ENCODE peak calls at places on chromosome 20, in four cellular contexts. C is OCI-LY7, F is pancreas, W is dorsolateral prefrontal cortex. T is an unnamed sample.

GRCh38 chr20:48159156-48159971 is 374.1 kb upstream of the SULF2 start:
- DNase-seq in C (no peak), F (no peak), W (no peak), T (no peak)

GRCh38 chr20:45432294-45432693 is 16.4 kb downstream of the PIGT start:
- DNase-seq in C (peak; percentile 95), F (no peak), W (no peak), T (no peak)

GRCh38 chr20:60008130-60008808 is 50.0 kb downstream of the CDH26 start:
- DNase-seq in C (no peak), F (no peak), W (no peak), T (no peak)

GRCh38 chr20:52035498-52035897 is 156.1 kb downstream of the ZFP64 start:
- DNase-seq in C (no peak), F (no peak), W (no peak), T (no peak)

GRCh38 chr20:62589720-62590119 is 52.6 kb upstream of the SLCO4A1 start:
- DNase-seq in C (no peak), F (no peak), W (no peak), T (no peak)

GRCh38 chr20:40584128-40584819 is 104.8 kb downstream of the MAFB start:
- DNase-seq in C (no peak), F (no peak), W (no peak), T (no peak)

GRCh38 chr20:26208296-26209091 is 511.8 kb upstream of the ZNF337 start:
- DNase-seq in C (no peak), F (peak; percentile 60), W (peak; percentile 30), T (no peak)

GRCh38 chr20:47535088-47535487 is 33.4 kb downstream of the NCOA3 start:
- DNase-seq in C (peak; percentile 60), F (no peak), W (no peak), T (no peak)

GRCh38 chr20:1130849-1131248 is 12.4 kb downstream of the PSMF1 start:
- DNase-seq in C (no peak), F (no peak), W (no peak), T (no peak)

GRCh38 chr20:54200487-54201267 is 7.2 kb upstream of the PFDN4 start:
- DNase-seq in C (no peak), F (no peak), W (no peak), T (no peak)

GRCh38 chr20:53706008-53706481 is 112.4 kb upstream of the ZNF217 start:
- DNase-seq in C (no peak), F (no peak), W (no peak), T (peak; percentile 26)

GRCh38 chr20:16178671-16179070 is 394.6 kb downstream of the KIF16B start:
- DNase-seq in C (no peak), F (no peak), W (no peak), T (no peak)

GRCh38 chr20:48733296-48733790 is 94.5 kb downstream of the PREX1 start:
- DNase-seq in C (peak; percentile 24), F (no peak), W (no peak), T (peak; percentile 34)

GRCh38 chr20:12311102-12311865 is 393.6 kb downstream of the BTBD3 start:
- DNase-seq in C (no peak), F (no peak), W (no peak), T (no peak)

GRCh38 chr20:43746344-43747137 is 19.7 kb upstream of the GTSF1L start:
- DNase-seq in C (no peak), F (no peak), W (no peak), T (no peak)

GRCh38 chr20:50681359-50682064 is 9.8 kb downstream of the RIPOR3 start:
- DNase-seq in C (no peak), F (no peak), W (no peak), T (no peak)

GRCh38 chr20:958936-959815 is 42.9 kb downstream of the RSPO4 start:
- DNase-seq in C (no peak), F (no peak), W (no peak), T (no peak)

GRCh38 chr20:52049001-52049731 is 142.4 kb downstream of the ZFP64 start:
- DNase-seq in C (no peak), F (no peak), W (no peak), T (peak; percentile 60)

GRCh38 chr20:24149175-24149574 is 160.6 kb upstream of the GGTLC1 start:
- DNase-seq in C (no peak), F (no peak), W (no peak), T (no peak)

GRCh38 chr20:35776513-35777101 is 4.8 kb downstream of the PHF20 start:
- DNase-seq in C (no peak), F (peak; percentile 60), W (no peak), T (peak; percentile 35)

GRCh38 chr20:20450461-20451027 is 82.6 kb downstream of the INSM1 start:
- DNase-seq in C (no peak), F (no peak), W (peak; percentile 74), T (peak; percentile 59)

GRCh38 chr20:7285918-7286556 is 518.6 kb downstream of the BMP2 start:
- DNase-seq in C (peak; percentile 66), F (peak; percentile 78), W (peak; percentile 70), T (peak; percentile 90)

GRCh38 chr20:59788196-59788735 is 145.2 kb downstream of the SYCP2 start:
- DNase-seq in C (no peak), F (no peak), W (no peak), T (no peak)

GRCh38 chr20:7094438-7094997 is 327.0 kb downstream of the BMP2 start:
- DNase-seq in C (peak; percentile 70), F (no peak), W (no peak), T (peak; percentile 22)

GRCh38 chr20:17875106-17875980 is 93.3 kb downstream of the SNX5 start:
- DNase-seq in C (no peak), F (peak; percentile 83), W (no peak), T (peak; percentile 82)

GRCh38 chr20:49608752-49609670 is 41.1 kb upstream of the PTGIS start:
- DNase-seq in C (peak; percentile 85), F (peak; percentile 85), W (peak; percentile 53), T (no peak)

GRCh38 chr20:56793916-56794315 is 164.8 kb downstream of the TFAP2C start:
- DNase-seq in C (no peak), F (no peak), W (no peak), T (no peak)

GRCh38 chr20:49762940-49763766 is 49.5 kb upstream of the B4GALT5 start:
- DNase-seq in C (no peak), F (no peak), W (no peak), T (no peak)

GRCh38 chr20:10666221-10667076 is 7.3 kb downstream of the JAG1 start:
- DNase-seq in C (no peak), F (no peak), W (no peak), T (no peak)

GRCh38 chr20:39310363-39311037 is 348.4 kb downstream of the DHX35 start:
- DNase-seq in C (no peak), F (no peak), W (no peak), T (no peak)

GRCh38 chr20:58697201-58697866 is 4.7 kb downstream of the NPEPL1 start:
- DNase-seq in C (no peak), F (peak; percentile 40), W (no peak), T (no peak)
- H3K4me3 ChIP-seq in C (no peak overlapping the region), F (no peak overlapping the region), W (no peak overlapping the region), T (no peak overlapping the region)

GRCh38 chr20:36886859-36887778 is 11.2 kb downstream of the TLDC2 start:
- DNase-seq in C (peak; percentile 79), F (peak; percentile 94), W (peak; percentile 76), T (peak; percentile 78)

GRCh38 chr20:36887779-36888133 is 11.8 kb downstream of the TLDC2 start:
- DNase-seq in C (no peak), F (no peak), W (no peak), T (no peak)

GRCh38 chr20:36881888-36882287 is 6.0 kb downstream of the TLDC2 start:
- DNase-seq in C (no peak), F (no peak), W (no peak), T (no peak)

GRCh38 chr20:36883972-36884535 is 8.1 kb downstream of the TLDC2 start:
- DNase-seq in C (no peak), F (no peak), W (no peak), T (no peak)

DNA sequence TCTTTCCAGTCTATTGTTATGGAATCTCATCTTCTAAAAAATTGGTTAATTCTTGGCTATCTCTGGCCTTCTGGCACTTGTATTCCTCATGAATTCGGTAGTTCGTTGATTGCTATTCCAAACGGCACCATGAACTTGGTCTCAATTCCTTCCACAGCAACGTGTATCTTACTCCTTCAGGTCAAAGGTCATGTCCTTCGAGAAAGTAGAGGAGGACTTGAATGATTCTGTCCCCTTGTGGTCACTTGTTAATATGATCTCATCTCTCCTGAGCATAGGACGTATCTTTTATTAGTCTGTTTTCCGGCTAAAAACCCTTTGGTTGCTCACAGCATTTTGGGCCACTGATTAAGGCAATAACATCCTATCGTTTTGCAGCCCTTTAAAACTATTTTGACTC is 9.4 kb downstream of the TLDC2 start:
- DNase-seq in C (no peak), F (no peak), W (no peak), T (no peak)
- TF ChIP-seq CTCF in C (peak; percentile 15), F (no peak), W (no peak), T (no peak)

DNA sequence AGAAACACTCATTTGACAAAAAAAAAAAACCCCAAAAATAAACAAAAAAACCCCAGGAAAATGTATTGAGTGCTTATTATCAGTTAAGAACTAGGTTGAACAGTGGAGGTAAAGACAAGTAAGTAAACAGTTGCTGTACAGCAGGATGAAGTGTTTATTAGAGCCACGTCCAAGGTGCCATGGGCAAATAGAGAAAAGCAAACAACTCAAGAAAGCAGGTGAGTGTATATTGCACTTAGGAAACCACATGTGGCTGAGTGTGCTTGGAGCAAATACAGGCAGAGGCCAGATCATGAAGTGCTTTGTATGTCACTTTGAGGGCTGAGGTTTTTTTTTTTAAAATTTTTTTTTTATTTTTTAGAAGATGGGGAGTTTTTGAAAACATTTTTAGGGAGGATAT is 98.3 kb downstream of the MACROD2 start:
- DNase-seq in C (no peak), F (no peak), W (no peak), T (no peak)
- H3K4me3 ChIP-seq in C (no peak overlapping the region), F (no peak overlapping the region), W (no peak overlapping the region), T (no peak overlapping the region)

GRCh38 chr20:33444797-33445560 is 1.4 kb upstream of the SNTA1 start:
- DNase-seq in C (peak; percentile 82), F (no peak), W (no peak), T (no peak)
- TF ChIP-seq CTCF in C (peak; percentile 89), F (no peak), W (no peak), T (no peak)

DNA sequence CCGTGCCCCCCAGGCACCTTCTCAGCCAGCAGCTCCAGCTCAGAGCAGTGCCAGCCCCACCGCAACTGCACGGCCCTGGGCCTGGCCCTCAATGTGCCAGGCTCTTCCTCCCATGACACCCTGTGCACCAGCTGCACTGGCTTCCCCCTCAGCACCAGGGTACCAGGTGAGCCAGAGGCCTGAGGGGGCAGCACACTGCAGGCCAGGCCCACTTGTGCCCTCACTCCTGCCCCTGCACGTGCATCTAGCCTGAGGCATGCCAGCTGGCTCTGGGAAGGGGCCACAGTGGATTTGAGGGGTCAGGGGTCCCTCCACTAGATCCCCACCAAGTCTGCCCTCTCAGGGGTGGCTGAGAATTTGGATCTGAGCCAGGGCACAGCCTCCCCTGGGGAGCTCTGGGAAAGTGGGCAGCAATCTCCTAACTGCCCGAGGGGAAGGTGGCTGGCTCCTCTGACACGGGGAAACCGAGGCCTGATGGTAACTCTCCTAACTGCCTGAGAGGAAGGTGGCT is 960 bp downstream of the TNFRSF6B start:
- DNase-seq in C (no peak), F (peak; percentile 57), W (no peak), T (no peak)
- H3K4me3 ChIP-seq in C (no peak overlapping the region), F (no peak overlapping the region), W (peak overlapping the region; percentile 56), T (peak overlapping the region; percentile 53)